ENCODE peak calls at places on chromosomes 4 and X, in six cellular contexts. One of them, this sample, is unnamed. For H3K9me3, the result is how much of the 10 kb centered on the place peaks cover.

GRCh38 chr4:76562851-76563803 is 128.1 kb downstream of the SHROOM3 start:
- DNase-seq in testis: no peak
- DNase-seq in hepatocyte: peak
- DNase-seq in tibial artery: no peak
- DNase-seq in MM.1S: no peak
- DNase-seq in mammary epithelial cell: peak
- DNase-seq in this sample: no peak

GRCh38 chrX:150897371-150898319 is 823 bp downstream of the CD99L2 start:
- DNase-seq in testis: peak
- DNase-seq in hepatocyte: peak
- DNase-seq in tibial artery: peak
- DNase-seq in MM.1S: peak
- DNase-seq in mammary epithelial cell: peak
- DNase-seq in this sample: peak

GRCh38 chr4:78560296-78560963 is 8.9 kb downstream of the ANXA3 start:
- DNase-seq in testis: no peak
- DNase-seq in hepatocyte: peak
- DNase-seq in tibial artery: no peak
- DNase-seq in MM.1S: no peak
- DNase-seq in mammary epithelial cell: peak
- DNase-seq in this sample: no peak

GRCh38 chr4:30716671-30717207 is 3.4 kb upstream of the PCDH7 start:
- DNase-seq in testis: no peak
- DNase-seq in hepatocyte: peak
- DNase-seq in tibial artery: no peak
- DNase-seq in MM.1S: peak
- DNase-seq in mammary epithelial cell: peak
- DNase-seq in this sample: no peak

GRCh38 chr4:69518102-69518501 is 22.4 kb upstream of the UGT2B4 start:
- DNase-seq in testis: no peak
- DNase-seq in hepatocyte: no peak
- DNase-seq in tibial artery: no peak
- DNase-seq in MM.1S: no peak
- DNase-seq in mammary epithelial cell: no peak
- DNase-seq in this sample: no peak

GRCh38 chrX:109347618-109348017 is 134.3 kb downstream of the GUCY2F start:
- DNase-seq in testis: no peak
- DNase-seq in hepatocyte: peak
- DNase-seq in tibial artery: no peak
- DNase-seq in MM.1S: no peak
- DNase-seq in mammary epithelial cell: peak
- DNase-seq in this sample: peak

GRCh38 chr4:6538586-6538985 is 36.4 kb upstream of the MAN2B2 start:
- DNase-seq in testis: peak
- DNase-seq in hepatocyte: no peak
- DNase-seq in tibial artery: no peak
- DNase-seq in MM.1S: no peak
- DNase-seq in mammary epithelial cell: no peak
- DNase-seq in this sample: no peak

GRCh38 chr4:186931519-186931918 is 207.9 kb upstream of the FAT1 start:
- DNase-seq in testis: no peak
- DNase-seq in hepatocyte: no peak
- DNase-seq in tibial artery: no peak
- DNase-seq in MM.1S: no peak
- DNase-seq in mammary epithelial cell: peak
- DNase-seq in this sample: no peak

GRCh38 chrX:24858004-24858746 is 157.6 kb downstream of the ARX start:
- DNase-seq in testis: no peak
- DNase-seq in hepatocyte: no peak
- DNase-seq in tibial artery: no peak
- DNase-seq in MM.1S: no peak
- DNase-seq in mammary epithelial cell: no peak
- DNase-seq in this sample: no peak

GRCh38 chr4:22496165-22496813 is 19.6 kb downstream of the ADGRA3 start:
- DNase-seq in testis: no peak
- DNase-seq in hepatocyte: no peak
- DNase-seq in tibial artery: no peak
- DNase-seq in MM.1S: no peak
- DNase-seq in mammary epithelial cell: no peak
- DNase-seq in this sample: no peak
- H3K4me3 ChIP-seq in testis: no peak
- H3K4me3 ChIP-seq in hepatocyte: no peak
- H3K4me3 ChIP-seq in tibial artery: no peak
- H3K4me3 ChIP-seq in MM.1S: no peak
- H3K4me3 ChIP-seq in mammary epithelial cell: no peak
- H3K4me3 ChIP-seq in this sample: no peak

GRCh38 chr4:140152015-140152703 is 1.8 kb downstream of the MAML3 start:
- DNase-seq in testis: peak
- DNase-seq in hepatocyte: peak
- DNase-seq in tibial artery: no peak
- DNase-seq in MM.1S: peak
- DNase-seq in mammary epithelial cell: no peak
- DNase-seq in this sample: peak
- TF ChIP-seq CTCF in testis: no peak
- TF ChIP-seq CTCF in hepatocyte: peak
- TF ChIP-seq CTCF in tibial artery: peak
- TF ChIP-seq CTCF in MM.1S: peak
- TF ChIP-seq CTCF in mammary epithelial cell: no peak
- TF ChIP-seq CTCF in this sample: no peak

DNA sequence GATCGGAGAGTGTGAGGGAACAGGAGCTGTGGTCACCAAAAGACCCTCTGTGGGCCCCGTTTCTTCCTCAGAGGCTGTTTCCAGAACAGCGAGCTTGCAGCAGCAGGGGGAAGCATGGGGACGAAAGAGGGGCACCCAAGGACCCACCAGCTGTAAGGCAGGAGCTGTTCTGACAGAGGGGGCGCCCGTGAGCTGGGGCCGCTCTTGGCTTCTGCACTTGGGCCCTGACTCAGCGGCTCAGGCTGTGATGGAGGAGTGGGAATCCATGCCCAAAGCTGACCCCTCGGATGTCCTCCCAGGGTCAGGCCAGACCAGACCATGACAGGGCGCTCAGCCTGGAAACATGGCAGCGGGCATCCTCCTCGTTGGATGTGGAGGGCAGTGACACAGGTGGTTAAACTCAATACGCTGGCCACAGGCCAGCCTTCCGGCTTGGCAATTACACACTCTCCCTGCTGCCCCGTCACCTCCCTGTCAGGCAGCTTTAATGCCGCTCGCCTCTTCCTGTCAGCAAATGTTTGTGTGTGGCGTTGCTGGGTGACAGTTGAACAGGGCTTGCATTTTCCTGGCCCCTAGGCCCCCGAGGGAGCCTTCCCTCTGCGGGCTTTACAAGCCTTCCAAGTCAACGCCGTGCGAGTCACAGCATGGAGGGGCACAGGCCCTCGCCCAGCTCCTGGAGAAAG is 620.2 kb downstream of the BCOR start:
- DNase-seq in testis: no peak
- DNase-seq in hepatocyte: peak
- DNase-seq in tibial artery: no peak
- DNase-seq in MM.1S: no peak
- DNase-seq in mammary epithelial cell: no peak
- DNase-seq in this sample: no peak
- H3K9me3 ChIP-seq in testis: under half
- H3K9me3 ChIP-seq in hepatocyte: under half
- H3K9me3 ChIP-seq in tibial artery: under half
- H3K9me3 ChIP-seq in MM.1S: under half
- H3K9me3 ChIP-seq in mammary epithelial cell: under half
- H3K9me3 ChIP-seq in this sample: under half

GRCh38 chr4:150078041-150078995 is at the start of gene DCLK2:
- DNase-seq in testis: peak
- DNase-seq in hepatocyte: peak
- DNase-seq in tibial artery: peak
- DNase-seq in MM.1S: peak
- DNase-seq in mammary epithelial cell: peak
- DNase-seq in this sample: peak
- H3K4me3 ChIP-seq in testis: peak
- H3K4me3 ChIP-seq in hepatocyte: peak
- H3K4me3 ChIP-seq in tibial artery: peak
- H3K4me3 ChIP-seq in MM.1S: peak
- H3K4me3 ChIP-seq in mammary epithelial cell: peak
- H3K4me3 ChIP-seq in this sample: peak

GRCh38 chrX:56563231-56564116 is at the start of gene UBQLN2:
- DNase-seq in testis: peak
- DNase-seq in hepatocyte: peak
- DNase-seq in tibial artery: peak
- DNase-seq in MM.1S: peak
- DNase-seq in mammary epithelial cell: peak
- DNase-seq in this sample: peak
- TF ChIP-seq CTCF in testis: no peak
- TF ChIP-seq CTCF in hepatocyte: peak
- TF ChIP-seq CTCF in tibial artery: no peak
- TF ChIP-seq CTCF in MM.1S: peak
- TF ChIP-seq CTCF in mammary epithelial cell: no peak
- TF ChIP-seq CTCF in this sample: peak

DNA sequence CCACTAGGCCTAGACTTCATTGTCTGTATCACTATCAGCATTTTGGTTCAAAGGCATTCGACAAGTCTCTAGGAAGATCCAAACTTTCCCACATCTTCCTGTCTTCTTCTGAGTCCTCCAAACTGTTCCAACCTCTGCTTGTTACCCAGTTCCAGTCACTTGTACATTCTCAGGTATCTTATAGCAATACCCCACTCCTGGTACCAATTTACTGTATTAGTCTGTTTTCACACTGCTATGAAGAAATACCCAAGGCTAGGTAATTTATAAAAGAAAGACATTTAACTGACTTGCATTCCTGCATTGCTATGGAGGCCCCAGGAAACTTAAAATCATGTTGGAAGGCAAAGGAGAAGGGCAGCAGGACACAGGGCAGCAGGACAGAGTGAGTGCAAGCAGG is 293.9 kb downstream of the ARAP2 start:
- DNase-seq in testis: no peak
- DNase-seq in hepatocyte: no peak
- DNase-seq in tibial artery: no peak
- DNase-seq in MM.1S: no peak
- DNase-seq in mammary epithelial cell: no peak
- DNase-seq in this sample: no peak
- H3K9me3 ChIP-seq in testis: under half
- H3K9me3 ChIP-seq in hepatocyte: under half
- H3K9me3 ChIP-seq in tibial artery: under half
- H3K9me3 ChIP-seq in MM.1S: under half
- H3K9me3 ChIP-seq in mammary epithelial cell: under half
- H3K9me3 ChIP-seq in this sample: under half

GRCh38 chrX:19790829-19791228 is 96.6 kb downstream of the SH3KBP1 start:
- DNase-seq in testis: no peak
- DNase-seq in hepatocyte: no peak
- DNase-seq in tibial artery: no peak
- DNase-seq in MM.1S: no peak
- DNase-seq in mammary epithelial cell: no peak
- DNase-seq in this sample: no peak
- H3K4me3 ChIP-seq in testis: no peak
- H3K4me3 ChIP-seq in hepatocyte: no peak
- H3K4me3 ChIP-seq in tibial artery: no peak
- H3K4me3 ChIP-seq in MM.1S: no peak
- H3K4me3 ChIP-seq in mammary epithelial cell: no peak
- H3K4me3 ChIP-seq in this sample: no peak

GRCh38 chr4:81577392-81577791 is 105.7 kb upstream of the RASGEF1B start:
- DNase-seq in testis: no peak
- DNase-seq in hepatocyte: no peak
- DNase-seq in tibial artery: no peak
- DNase-seq in MM.1S: no peak
- DNase-seq in mammary epithelial cell: no peak
- DNase-seq in this sample: no peak
- TF ChIP-seq CTCF in testis: no peak
- TF ChIP-seq CTCF in hepatocyte: no peak
- TF ChIP-seq CTCF in tibial artery: no peak
- TF ChIP-seq CTCF in MM.1S: no peak
- TF ChIP-seq CTCF in mammary epithelial cell: no peak
- TF ChIP-seq CTCF in this sample: no peak

GRCh38 chr4:48005781-48006180 is 10.7 kb downstream of the CNGA1 start:
- DNase-seq in testis: no peak
- DNase-seq in hepatocyte: no peak
- DNase-seq in tibial artery: no peak
- DNase-seq in MM.1S: no peak
- DNase-seq in mammary epithelial cell: no peak
- DNase-seq in this sample: no peak
- H3K9me3 ChIP-seq in testis: under half
- H3K9me3 ChIP-seq in hepatocyte: under half
- H3K9me3 ChIP-seq in tibial artery: under half
- H3K9me3 ChIP-seq in MM.1S: under half
- H3K9me3 ChIP-seq in mammary epithelial cell: under half
- H3K9me3 ChIP-seq in this sample: under half

This sample was measured in A673.